ENCODE peak calls at places on chromosomes 12 and 14, in eight cellular contexts. One of them, this sample, is unnamed.
A peak's percentile ranks its signal among the peaks of the same experiment; 100 is the strongest.

GRCh38 chr12:10285919-10286318 is 21.8 kb upstream of the KLRD1 start:
- DNase-seq in stimulated activated naive CD4-positive, alpha-beta T cell: no peak
- DNase-seq in foreskin fibroblast: no peak
- DNase-seq in iPS-NIHi11: no peak
- DNase-seq in MG63: no peak
- DNase-seq in neuronal stem cell: no peak
- DNase-seq in stimulated activated CD4-positive, alpha-beta T cell treated with anti-CD3 and anti-CD28 coated beads, Interleukin-2, amount 100 ng/mL, for 48 hours: no peak
- DNase-seq in M059J: no peak
- DNase-seq in this sample: no peak

GRCh38 chr12:107115119-107115518 is 21.8 kb upstream of the CRY1 start:
- DNase-seq in stimulated activated naive CD4-positive, alpha-beta T cell: no peak
- DNase-seq in foreskin fibroblast: no peak
- DNase-seq in iPS-NIHi11: no peak
- DNase-seq in MG63: no peak
- DNase-seq in neuronal stem cell: no peak
- DNase-seq in stimulated activated CD4-positive, alpha-beta T cell treated with anti-CD3 and anti-CD28 coated beads, Interleukin-2, amount 100 ng/mL, for 48 hours: no peak
- DNase-seq in M059J: no peak
- DNase-seq in this sample: no peak

GRCh38 chr12:54231236-54231635 is 42.5 kb upstream of the SMUG1 start:
- DNase-seq in stimulated activated naive CD4-positive, alpha-beta T cell: no peak
- DNase-seq in foreskin fibroblast: no peak
- DNase-seq in iPS-NIHi11: no peak
- DNase-seq in MG63: no peak
- DNase-seq in neuronal stem cell: no peak
- DNase-seq in stimulated activated CD4-positive, alpha-beta T cell treated with anti-CD3 and anti-CD28 coated beads, Interleukin-2, amount 100 ng/mL, for 48 hours: no peak
- DNase-seq in M059J: no peak
- DNase-seq in this sample: no peak

GRCh38 chr12:109741286-109741969 is 27.8 kb downstream of the FAM222A start:
- DNase-seq in stimulated activated naive CD4-positive, alpha-beta T cell: no peak
- DNase-seq in foreskin fibroblast: no peak
- DNase-seq in iPS-NIHi11: no peak
- DNase-seq in MG63: no peak
- DNase-seq in neuronal stem cell: no peak
- DNase-seq in stimulated activated CD4-positive, alpha-beta T cell treated with anti-CD3 and anti-CD28 coated beads, Interleukin-2, amount 100 ng/mL, for 48 hours: no peak
- DNase-seq in M059J: no peak
- DNase-seq in this sample: no peak

GRCh38 chr12:87929346-87929745 is 99.9 kb downstream of the C12orf50 start:
- DNase-seq in stimulated activated naive CD4-positive, alpha-beta T cell: no peak
- DNase-seq in foreskin fibroblast: no peak
- DNase-seq in iPS-NIHi11: no peak
- DNase-seq in MG63: no peak
- DNase-seq in neuronal stem cell: no peak
- DNase-seq in stimulated activated CD4-positive, alpha-beta T cell treated with anti-CD3 and anti-CD28 coated beads, Interleukin-2, amount 100 ng/mL, for 48 hours: no peak
- DNase-seq in M059J: no peak
- DNase-seq in this sample: no peak

GRCh38 chr14:35754671-35755070 is 54.4 kb downstream of the RALGAPA1 start:
- DNase-seq in stimulated activated naive CD4-positive, alpha-beta T cell: no peak
- DNase-seq in foreskin fibroblast: no peak
- DNase-seq in iPS-NIHi11: no peak
- DNase-seq in MG63: no peak
- DNase-seq in neuronal stem cell: no peak
- DNase-seq in stimulated activated CD4-positive, alpha-beta T cell treated with anti-CD3 and anti-CD28 coated beads, Interleukin-2, amount 100 ng/mL, for 48 hours: no peak
- DNase-seq in M059J: no peak
- DNase-seq in this sample: no peak

GRCh38 chr14:92352158-92352985 is 29.4 kb downstream of the SLC24A4 start:
- DNase-seq in stimulated activated naive CD4-positive, alpha-beta T cell: no peak
- DNase-seq in foreskin fibroblast: peak; percentile 21
- DNase-seq in iPS-NIHi11: peak; percentile 63
- DNase-seq in MG63: peak; percentile 6
- DNase-seq in neuronal stem cell: peak; percentile 47
- DNase-seq in stimulated activated CD4-positive, alpha-beta T cell treated with anti-CD3 and anti-CD28 coated beads, Interleukin-2, amount 100 ng/mL, for 48 hours: peak; percentile 35
- DNase-seq in M059J: no peak
- DNase-seq in this sample: no peak

GRCh38 chr12:98861232-98861631 is 216.1 kb downstream of the APAF1 start:
- DNase-seq in stimulated activated naive CD4-positive, alpha-beta T cell: no peak
- DNase-seq in foreskin fibroblast: no peak
- DNase-seq in iPS-NIHi11: no peak
- DNase-seq in MG63: no peak
- DNase-seq in neuronal stem cell: no peak
- DNase-seq in stimulated activated CD4-positive, alpha-beta T cell treated with anti-CD3 and anti-CD28 coated beads, Interleukin-2, amount 100 ng/mL, for 48 hours: no peak
- DNase-seq in M059J: no peak
- DNase-seq in this sample: no peak

GRCh38 chr12:109988903-109989302 is 7.3 kb downstream of the GIT2 start:
- DNase-seq in stimulated activated naive CD4-positive, alpha-beta T cell: no peak
- DNase-seq in foreskin fibroblast: no peak
- DNase-seq in iPS-NIHi11: no peak
- DNase-seq in MG63: no peak
- DNase-seq in neuronal stem cell: no peak
- DNase-seq in stimulated activated CD4-positive, alpha-beta T cell treated with anti-CD3 and anti-CD28 coated beads, Interleukin-2, amount 100 ng/mL, for 48 hours: no peak
- DNase-seq in M059J: no peak
- DNase-seq in this sample: no peak

GRCh38 chr12:5377997-5378596 is 53.8 kb upstream of the NTF3 start:
- DNase-seq in stimulated activated naive CD4-positive, alpha-beta T cell: no peak
- DNase-seq in foreskin fibroblast: no peak
- DNase-seq in iPS-NIHi11: no peak
- DNase-seq in MG63: no peak
- DNase-seq in neuronal stem cell: no peak
- DNase-seq in stimulated activated CD4-positive, alpha-beta T cell treated with anti-CD3 and anti-CD28 coated beads, Interleukin-2, amount 100 ng/mL, for 48 hours: no peak
- DNase-seq in M059J: peak; percentile 42
- DNase-seq in this sample: no peak

GRCh38 chr12:100953217-100953616 is 158.6 kb downstream of the ANO4 start:
- DNase-seq in stimulated activated naive CD4-positive, alpha-beta T cell: no peak
- DNase-seq in foreskin fibroblast: peak; percentile 5
- DNase-seq in iPS-NIHi11: no peak
- DNase-seq in MG63: no peak
- DNase-seq in neuronal stem cell: no peak
- DNase-seq in stimulated activated CD4-positive, alpha-beta T cell treated with anti-CD3 and anti-CD28 coated beads, Interleukin-2, amount 100 ng/mL, for 48 hours: no peak
- DNase-seq in M059J: no peak
- DNase-seq in this sample: no peak

GRCh38 chr12:7112041-7112440 is 3.0 kb upstream of the C1RL start:
- DNase-seq in stimulated activated naive CD4-positive, alpha-beta T cell: no peak
- DNase-seq in foreskin fibroblast: no peak
- DNase-seq in iPS-NIHi11: no peak
- DNase-seq in MG63: no peak
- DNase-seq in neuronal stem cell: no peak
- DNase-seq in stimulated activated CD4-positive, alpha-beta T cell treated with anti-CD3 and anti-CD28 coated beads, Interleukin-2, amount 100 ng/mL, for 48 hours: no peak
- DNase-seq in M059J: no peak
- DNase-seq in this sample: no peak

GRCh38 chr14:85584481-85584880 is 54.5 kb downstream of the FLRT2 start:
- DNase-seq in stimulated activated naive CD4-positive, alpha-beta T cell: no peak
- DNase-seq in foreskin fibroblast: no peak
- DNase-seq in iPS-NIHi11: no peak
- DNase-seq in MG63: no peak
- DNase-seq in neuronal stem cell: no peak
- DNase-seq in stimulated activated CD4-positive, alpha-beta T cell treated with anti-CD3 and anti-CD28 coated beads, Interleukin-2, amount 100 ng/mL, for 48 hours: no peak
- DNase-seq in M059J: no peak
- DNase-seq in this sample: no peak

GRCh38 chr14:99564256-99564902 is 39.6 kb downstream of the CCDC85C start:
- DNase-seq in stimulated activated naive CD4-positive, alpha-beta T cell: no peak
- DNase-seq in foreskin fibroblast: peak; percentile 72
- DNase-seq in iPS-NIHi11: no peak
- DNase-seq in MG63: no peak
- DNase-seq in neuronal stem cell: no peak
- DNase-seq in stimulated activated CD4-positive, alpha-beta T cell treated with anti-CD3 and anti-CD28 coated beads, Interleukin-2, amount 100 ng/mL, for 48 hours: no peak
- DNase-seq in M059J: peak; percentile 69
- DNase-seq in this sample: no peak

GRCh38 chr12:114275937-114276785 is 129.8 kb downstream of the TBX5 start:
- DNase-seq in stimulated activated naive CD4-positive, alpha-beta T cell: no peak
- DNase-seq in foreskin fibroblast: peak; percentile 12
- DNase-seq in iPS-NIHi11: no peak
- DNase-seq in MG63: no peak
- DNase-seq in neuronal stem cell: no peak
- DNase-seq in stimulated activated CD4-positive, alpha-beta T cell treated with anti-CD3 and anti-CD28 coated beads, Interleukin-2, amount 100 ng/mL, for 48 hours: no peak
- DNase-seq in M059J: no peak
- DNase-seq in this sample: no peak

GRCh38 chr12:94304566-94305061 is 155.1 kb downstream of the CEP83 start:
- DNase-seq in stimulated activated naive CD4-positive, alpha-beta T cell: no peak
- DNase-seq in foreskin fibroblast: peak; percentile 52
- DNase-seq in iPS-NIHi11: peak; percentile 64
- DNase-seq in MG63: no peak
- DNase-seq in neuronal stem cell: no peak
- DNase-seq in stimulated activated CD4-positive, alpha-beta T cell treated with anti-CD3 and anti-CD28 coated beads, Interleukin-2, amount 100 ng/mL, for 48 hours: no peak
- DNase-seq in M059J: peak; percentile 26
- DNase-seq in this sample: no peak

This sample was measured in retina.